ENCODE peak calls at places on chromosomes 16 and 17, in eight cellular contexts. C, U, T, M, B, G, W and X are unnamed samples.

GRCh38 chr16:59210955-59211541 is 476.9 kb upstream of the GOT2 start:
- DNase-seq in B (no peak), M (peak), G (no peak), W (no peak), C (peak), U (no peak), T (peak), X (no peak)

GRCh38 chr16:72664122-72664479 is 383.8 kb downstream of the ZFHX3 start:
- DNase-seq in C (no peak), B (no peak), U (no peak), T (no peak), M (no peak), W (peak), G (no peak), X (no peak)

GRCh38 chr17:72764632-72765041 is 327.9 kb downstream of the SLC39A11 start:
- DNase-seq in W (peak), G (no peak), U (no peak), B (no peak), C (no peak), M (no peak), T (no peak), X (no peak)

GRCh38 chr16:68519225-68519745 is 19.8 kb upstream of the ZFP90 start:
- DNase-seq in W (no peak), M (no peak), T (no peak), B (no peak), U (no peak), G (no peak), C (no peak), X (no peak)

GRCh38 chr16:57735755-57736418 is at the start of gene KATNB1:
- DNase-seq in M (no peak), B (no peak), G (no peak), U (no peak), C (no peak), W (no peak), T (no peak), X (no peak)

GRCh38 chr16:58500329-58501241 is 642 bp downstream of the NDRG4 start:
- DNase-seq in G (peak), U (no peak), M (no peak), T (no peak), W (no peak), B (no peak), C (no peak), X (no peak)

GRCh38 chr16:16144416-16144815 is 78.9 kb downstream of the ABCC6 start:
- DNase-seq in C (no peak), T (no peak), G (no peak), U (no peak), W (peak), M (no peak), B (no peak), X (no peak)

GRCh38 chr16:17224859-17225258 is 245.9 kb downstream of the XYLT1 start:
- DNase-seq in C (no peak), G (no peak), T (peak), B (peak), M (peak), U (no peak), W (no peak), X (peak)

GRCh38 chr16:17278988-17279387 is 191.8 kb downstream of the XYLT1 start:
- DNase-seq in C (no peak), U (no peak), B (no peak), M (no peak), W (no peak), T (no peak), G (no peak), X (no peak)

GRCh38 chr17:80790981-80791742 is 200.5 kb upstream of the CHMP6 start:
- DNase-seq in M (no peak), B (no peak), G (no peak), T (no peak), C (no peak), U (no peak), W (no peak), X (peak)

GRCh38 chr16:48236286-48236685 is 7.8 kb upstream of the LONP2 start:
- DNase-seq in W (no peak), G (no peak), M (no peak), C (no peak), U (no peak), T (no peak), B (no peak), X (no peak)

DNA sequence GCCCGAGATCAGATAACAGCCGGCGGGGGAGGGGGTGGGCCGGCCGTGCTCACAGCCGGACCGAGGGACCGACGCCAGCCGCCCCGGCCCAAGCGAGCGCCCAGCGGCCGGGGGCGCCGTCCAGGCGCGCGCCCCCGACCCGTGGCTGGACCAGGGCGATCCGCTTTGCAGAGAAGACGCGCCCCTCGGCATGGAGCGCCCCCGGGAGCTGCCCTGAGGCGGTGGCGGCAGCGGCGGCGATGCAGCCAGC is 353 bp downstream of the KCNJ12 start:
- DNase-seq in U (no peak), W (no peak), G (no peak), T (no peak), M (no peak), B (no peak), C (no peak), X (no peak)
- H3K4me3 ChIP-seq in U (peak), W (peak), G (peak), T (peak), M (peak), B (peak), C (peak), X (no peak)

GRCh38 chr16:49260253-49260652 is 21.4 kb downstream of the CBLN1 start:
- DNase-seq in C (no peak), W (no peak), T (no peak), B (no peak), G (no peak), U (no peak), M (no peak), X (no peak)

GRCh38 chr16:49261930-49262329 is 19.7 kb downstream of the CBLN1 start:
- DNase-seq in U (no peak), G (no peak), T (no peak), B (no peak), W (no peak), M (no peak), C (no peak), X (no peak)

GRCh38 chr16:49260956-49261530 is 20.6 kb downstream of the CBLN1 start:
- DNase-seq in T (no peak), U (no peak), M (no peak), G (no peak), C (no peak), W (no peak), B (no peak), X (no peak)

DNA sequence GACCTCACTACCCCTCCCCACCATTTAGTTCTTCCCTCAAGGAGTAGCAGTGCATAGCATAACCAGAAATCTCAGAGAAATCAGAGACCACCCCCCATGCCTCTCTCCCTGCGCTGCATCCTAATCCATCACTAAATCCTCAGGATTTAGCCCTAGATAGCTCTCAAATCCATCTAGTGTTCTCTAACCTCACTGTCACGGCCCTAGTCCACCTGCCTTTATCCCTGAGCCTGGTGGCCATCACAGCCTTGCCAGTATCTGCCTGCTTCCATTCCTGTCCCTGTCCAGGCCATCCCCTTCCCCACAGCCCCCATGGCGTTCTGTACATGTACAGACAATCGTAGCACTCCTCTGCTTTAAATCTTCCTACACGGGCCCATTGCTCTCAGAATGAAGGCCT is 19.1 kb downstream of the CBLN1 start:
- DNase-seq in T (no peak), B (no peak), G (no peak), U (no peak), W (no peak), M (no peak), C (no peak), X (no peak)
- H3K4me3 ChIP-seq in T (no peak), B (no peak), G (no peak), U (no peak), W (no peak), M (no peak), C (no peak), X (no peak)

GRCh38 chr16:12575288-12575687 is 228.4 kb downstream of the CPPED1 start:
- DNase-seq in T (no peak), G (no peak), M (no peak), U (no peak), C (no peak), W (no peak), B (no peak), X (no peak)
- H3K4me3 ChIP-seq in T (no peak), G (no peak), M (no peak), U (no peak), C (no peak), W (no peak), B (no peak), X (no peak)

GRCh38 chr16:2970563-2970962 is 1.4 kb downstream of the PAQR4 start:
- DNase-seq in C (no peak), W (no peak), U (no peak), M (no peak), B (no peak), T (no peak), G (no peak), X (no peak)

GRCh38 chr16:2968738-2969544 is at the start of gene PAQR4:
- DNase-seq in G (peak), U (peak), C (no peak), W (peak), T (peak), B (peak), M (peak), X (peak)

GRCh38 chr16:2971134-2971984 is 2.2 kb downstream of the PAQR4 start:
- DNase-seq in W (no peak), B (no peak), C (no peak), U (no peak), G (no peak), M (no peak), T (no peak), X (no peak)

GRCh38 chr16:2968368-2968737 is 795 bp upstream of the PAQR4 start:
- DNase-seq in W (no peak), U (peak), G (no peak), M (no peak), B (peak), T (no peak), C (no peak), X (peak)

DNA sequence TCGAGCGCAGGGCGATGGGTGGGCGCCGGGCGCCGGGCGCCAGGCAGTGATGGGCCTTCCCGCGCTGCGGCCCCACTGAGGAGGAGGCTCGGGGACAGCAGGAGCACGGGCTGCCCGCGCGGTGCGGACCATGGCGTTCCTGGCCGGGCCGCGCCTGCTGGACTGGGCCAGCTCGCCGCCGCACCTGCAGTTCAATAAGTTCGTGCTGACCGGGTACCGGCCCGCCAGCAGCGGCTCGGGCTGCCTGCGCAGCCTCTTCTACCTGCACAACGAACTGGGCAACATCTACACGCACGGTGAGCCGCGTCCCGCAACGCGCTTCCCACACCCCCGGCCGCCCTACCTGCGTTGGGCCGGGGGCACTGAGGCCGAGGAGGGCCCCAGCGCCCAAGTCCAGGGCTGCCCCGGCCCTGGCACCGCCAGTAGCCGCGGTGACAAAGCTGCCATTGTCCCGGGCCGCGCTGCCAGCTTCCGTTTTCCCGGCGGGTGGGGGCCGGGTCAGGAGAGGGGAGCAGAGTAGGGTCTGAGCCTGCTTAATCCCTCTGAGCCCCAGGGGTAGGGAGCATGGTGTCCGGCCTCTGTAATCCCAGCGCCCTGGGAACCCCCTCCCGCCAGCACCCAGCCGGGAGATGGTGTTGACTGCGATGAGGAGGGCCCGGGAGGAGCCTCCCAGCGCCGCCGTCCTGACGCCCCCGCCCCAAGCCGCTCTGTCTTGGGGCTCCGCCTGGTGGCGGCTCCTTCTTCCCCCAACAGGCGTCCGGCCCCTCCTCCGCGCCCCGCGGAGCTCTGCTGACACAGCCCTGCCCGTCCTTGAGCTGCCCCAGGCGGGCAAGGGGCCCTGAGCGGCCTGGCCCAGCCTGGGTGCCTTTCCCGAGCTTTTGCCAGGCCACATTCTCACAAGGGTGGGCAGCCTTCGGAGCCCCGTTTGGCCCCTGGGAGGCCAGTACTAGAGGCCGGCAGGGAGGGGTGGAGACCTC is 685 bp downstream of the PAQR4 start:
- DNase-seq in B (peak), T (peak), W (peak), G (peak), M (peak), U (no peak), C (no peak), X (peak)
- H3K4me3 ChIP-seq in B (peak), T (peak), W (peak), G (peak), M (peak), U (peak), C (peak), X (peak)

DNA sequence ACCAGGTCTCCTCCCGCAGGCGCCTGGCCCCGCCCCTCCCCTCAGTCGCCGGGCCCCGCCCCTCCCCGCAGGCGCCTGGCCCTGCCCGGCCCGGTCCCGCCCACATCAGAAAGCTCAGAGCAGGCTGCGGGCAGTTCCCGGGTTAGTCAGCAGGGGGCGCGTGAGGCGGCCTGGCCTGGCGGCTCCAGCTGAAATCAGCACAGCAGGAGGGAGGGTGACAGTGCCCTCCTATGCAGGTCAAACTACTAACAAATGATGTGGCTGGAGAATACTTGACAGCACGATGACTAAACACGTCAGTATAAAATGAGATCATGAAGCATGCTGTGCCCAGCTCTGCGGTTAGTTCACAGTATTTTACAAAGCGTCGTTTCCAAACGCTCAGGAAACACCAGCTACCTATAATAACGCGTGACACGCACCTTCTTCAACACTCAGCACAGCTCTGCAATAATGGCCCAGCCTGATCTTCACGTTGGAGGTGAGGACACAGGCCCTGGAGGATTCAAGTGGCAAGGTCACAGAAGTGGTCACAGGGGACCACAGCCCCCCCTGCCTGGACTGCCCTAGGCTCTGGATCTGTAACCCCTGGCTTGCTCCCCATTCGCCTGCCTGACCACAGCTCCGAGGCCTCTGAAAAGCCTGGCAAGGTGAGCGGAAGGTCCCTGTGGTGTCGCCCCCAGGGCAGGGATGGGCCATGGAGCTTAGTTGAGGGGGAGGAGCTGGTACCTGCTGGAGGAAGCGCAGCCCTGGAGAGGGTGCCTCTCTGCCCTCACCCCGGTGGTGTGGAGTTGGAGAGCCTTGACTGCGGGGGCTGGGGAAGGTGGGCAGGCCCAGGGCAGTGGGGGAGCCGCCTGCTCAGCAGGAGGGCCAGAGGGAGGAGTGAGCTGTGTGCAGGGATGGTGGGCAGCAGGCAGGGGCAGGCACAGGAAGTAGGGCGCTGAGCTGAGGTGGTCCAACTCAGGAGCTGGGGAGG is 81.2 kb downstream of the KCNJ12 start:
- DNase-seq in W (peak), T (peak), M (peak), U (peak), G (peak), C (peak), B (peak), X (peak)
- H3K4me3 ChIP-seq in W (no peak), T (no peak), M (no peak), U (no peak), G (no peak), C (peak), B (no peak), X (no peak)

GRCh38 chr17:58626905-58627304 is 64.9 kb downstream of the TEX14 start:
- DNase-seq in T (no peak), U (no peak), W (no peak), G (no peak), C (no peak), M (no peak), B (no peak), X (no peak)

GRCh38 chr17:58632324-58633314 is 59.2 kb downstream of the TEX14 start:
- DNase-seq in C (no peak), B (no peak), M (no peak), G (no peak), T (no peak), U (no peak), W (no peak), X (no peak)

GRCh38 chr17:58631523-58632323 is 60.1 kb downstream of the TEX14 start:
- DNase-seq in M (peak), B (peak), U (peak), W (peak), C (peak), T (peak), G (peak), X (peak)

GRCh38 chr17:58630883-58631522 is 60.8 kb downstream of the TEX14 start:
- DNase-seq in G (no peak), T (peak), M (no peak), C (peak), W (no peak), U (peak), B (peak), X (peak)
- H3K4me3 ChIP-seq in G (no peak), T (no peak), M (peak), C (no peak), W (peak), U (no peak), B (peak), X (no peak)